ENCODE peak calls at places on chromosomes 11 and 22, in four cellular contexts. One of them, this sample, is unnamed.
A peak's percentile ranks its signal among the peaks of the same experiment; 100 is the strongest.

GRCh38 chr11:69075421-69076128 is 26.8 kb downstream of the TPCN2 start:
- DNase-seq in stomach: peak; percentile 55
- DNase-seq in body of pancreas: peak; percentile 62
- DNase-seq in NCI-H526: no peak
- DNase-seq in this sample: no peak

GRCh38 chr11:64378335-64378884 is 19.4 kb downstream of the RPS6KA4 start:
- DNase-seq in body of pancreas: peak; percentile 74
- DNase-seq in NCI-H526: no peak
- DNase-seq in stomach: no peak
- DNase-seq in this sample: no peak

GRCh38 chr11:83257638-83258229 is 28.4 kb downstream of the CCDC90B start:
- DNase-seq in body of pancreas: no peak
- DNase-seq in stomach: no peak
- DNase-seq in NCI-H526: no peak
- DNase-seq in this sample: no peak

GRCh38 chr11:125871391-125872137 is 15.9 kb upstream of the HYLS1 start:
- DNase-seq in NCI-H526: peak; percentile 76
- DNase-seq in stomach: peak; percentile 37
- DNase-seq in body of pancreas: no peak
- DNase-seq in this sample: peak; percentile 66

GRCh38 chr22:19965771-19966709 is 24.4 kb upstream of the TXNRD2 start:
- DNase-seq in stomach: no peak
- DNase-seq in NCI-H526: no peak
- DNase-seq in body of pancreas: no peak
- DNase-seq in this sample: peak; percentile 45

GRCh38 chr11:64861227-64861970 is 16.9 kb upstream of the CDC42BPG start:
- DNase-seq in body of pancreas: no peak
- DNase-seq in stomach: no peak
- DNase-seq in NCI-H526: no peak
- DNase-seq in this sample: no peak

GRCh38 chr11:3901249-3902025 is 46.0 kb downstream of the STIM1 start:
- DNase-seq in body of pancreas: no peak
- DNase-seq in NCI-H526: no peak
- DNase-seq in stomach: no peak
- DNase-seq in this sample: no peak

GRCh38 chr11:8250446-8250845 is 13.2 kb downstream of the LMO1 start:
- DNase-seq in body of pancreas: peak; percentile 3
- DNase-seq in stomach: no peak
- DNase-seq in NCI-H526: no peak
- DNase-seq in this sample: no peak